ENCODE peak calls at places on chromosomes 11 and 22, in seven cellular contexts. D, F, Y, J, I, B and S are unnamed samples.

GRCh38 chr11:61061081-61061826 is 41.0 kb upstream of the CD5 start:
- DNase-seq in D (peak; percentile 23), F (no peak), Y (no peak), J (peak; percentile 83), I (no peak), B (no peak), S (peak; percentile 67)

GRCh38 chr11:86230921-86231320 is 13.6 kb upstream of the EED start:
- DNase-seq in D (no peak), F (no peak), Y (no peak), J (no peak), I (no peak), B (no peak), S (no peak)

GRCh38 chr11:94131363-94132115 is 2.9 kb downstream of the PANX1 start:
- DNase-seq in D (no peak), F (no peak), Y (no peak), J (no peak), I (peak; percentile 50), B (no peak), S (no peak)

GRCh38 chr11:107496011-107496410 is 38.4 kb upstream of the CWF19L2 start:
- DNase-seq in D (no peak), F (no peak), Y (no peak), J (no peak), I (no peak), B (no peak), S (no peak)

GRCh38 chr11:69321877-69322350 is 28.0 kb downstream of the MYEOV start:
- DNase-seq in D (no peak), F (no peak), Y (no peak), J (no peak), I (no peak), B (no peak), S (no peak)

GRCh38 chr11:31995525-31996123 is 95.2 kb upstream of the RCN1 start:
- DNase-seq in D (no peak), F (no peak), Y (no peak), J (no peak), I (no peak), B (peak; percentile 1), S (no peak)

GRCh38 chr11:12803086-12803826 is 129.0 kb downstream of the TEAD1 start:
- DNase-seq in D (peak; percentile 41), F (peak; percentile 41), Y (no peak), J (no peak), I (no peak), B (no peak), S (no peak)

GRCh38 chr11:134801526-134801925 is 389.5 kb upstream of the B3GAT1 start:
- DNase-seq in D (no peak), F (no peak), Y (no peak), J (no peak), I (no peak), B (no peak), S (no peak)

GRCh38 chr11:102345923-102346322 is 1.1 kb upstream of the BIRC2 start:
- DNase-seq in D (no peak), F (peak; percentile 1), Y (no peak), J (peak; percentile 51), I (no peak), B (peak; percentile 37), S (peak; percentile 28)

GRCh38 chr11:101880208-101880607 is 34.6 kb upstream of the CEP126 start:
- DNase-seq in D (no peak), F (no peak), Y (no peak), J (no peak), I (no peak), B (peak; percentile 81), S (no peak)

GRCh38 chr11:116467809-116468208 is 305.0 kb downstream of the BUD13 start:
- DNase-seq in D (no peak), F (no peak), Y (no peak), J (no peak), I (no peak), B (no peak), S (no peak)

GRCh38 chr22:35616043-35616442 is 1.1 kb downstream of the MB start:
- DNase-seq in D (no peak), F (no peak), Y (no peak), J (no peak), I (no peak), B (no peak), S (no peak)

GRCh38 chr22:21593406-21594232 is 26.1 kb downstream of the UBE2L3 start:
- DNase-seq in D (no peak), F (no peak), Y (no peak), J (no peak), I (peak; percentile 61), B (peak; percentile 31), S (no peak)

GRCh38 chr22:49036513-49036912 is 791.2 kb downstream of the BRD1 start:
- DNase-seq in D (no peak), F (no peak), Y (no peak), J (no peak), I (no peak), B (no peak), S (no peak)

GRCh38 chr22:32204856-32205722 is at the start of gene RFPL2:
- DNase-seq in D (no peak), F (peak; percentile 69), Y (no peak), J (peak; percentile 61), I (no peak), B (peak; percentile 75), S (no peak)

GRCh38 chr11:118918128-118918685 is 7.5 kb downstream of the BCL9L start:
- DNase-seq in D (peak; percentile 93), F (no peak), Y (peak; percentile 80), J (peak; percentile 68), I (peak; percentile 77), B (peak; percentile 95), S (no peak)

GRCh38 chr22:37752189-37753061 is 55.3 kb upstream of the GCAT start:
- DNase-seq in D (peak; percentile 89), F (peak; percentile 30), Y (peak; percentile 88), J (no peak), I (peak; percentile 91), B (peak; percentile 94), S (no peak)

GRCh38 chr11:12122083-12122482 is 11.7 kb downstream of the MICAL2 start:
- DNase-seq in D (no peak), F (no peak), Y (no peak), J (no peak), I (no peak), B (peak; percentile 50), S (no peak)

GRCh38 chr22:19783531-19784395 is 23.2 kb downstream of the TBX1 start:
- DNase-seq in D (no peak), F (no peak), Y (peak; percentile 57), J (no peak), I (no peak), B (no peak), S (no peak)

DNA sequence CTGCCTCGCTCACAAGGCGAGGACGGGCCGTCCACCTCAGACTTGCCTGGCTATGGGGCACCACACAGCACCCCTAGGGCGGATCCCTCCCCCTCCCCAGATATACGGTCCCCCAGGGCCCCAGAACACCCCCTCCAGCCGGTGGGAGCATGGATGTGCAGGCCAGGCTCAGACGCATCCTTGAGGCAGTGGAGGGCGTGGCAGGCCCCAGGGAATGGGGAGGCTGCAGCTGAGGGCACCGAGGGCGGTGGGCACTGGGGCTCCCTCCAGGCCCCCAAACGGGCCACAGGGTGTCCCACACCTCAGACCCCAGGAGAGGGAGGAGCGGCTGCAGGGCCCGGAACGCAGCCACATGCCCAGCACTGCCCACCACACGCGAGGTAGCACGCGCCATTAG is 12.1 kb downstream of the TTLL8 start:
- DNase-seq in D (no peak), F (no peak), Y (no peak), J (peak; percentile 30), I (no peak), B (no peak), S (no peak)
- H3K27ac ChIP-seq in D (no peak overlapping the region), F (no peak overlapping the region), Y (no peak overlapping the region), J (no peak overlapping the region), I (no peak overlapping the region), B (no peak overlapping the region), S (no peak overlapping the region)

GRCh38 chr11:16111690-16112089 is 244.7 kb downstream of the SOX6 start:
- DNase-seq in D (no peak), F (no peak), Y (no peak), J (no peak), I (no peak), B (no peak), S (no peak)
- H3K27ac ChIP-seq in D (no peak overlapping the region), F (no peak overlapping the region), Y (no peak overlapping the region), J (no peak overlapping the region), I (no peak overlapping the region), B (no peak overlapping the region), S (no peak overlapping the region)

GRCh38 chr11:111923351-111923788 is 4.7 kb downstream of the C11orf52 start:
- DNase-seq in D (no peak), F (no peak), Y (no peak), J (no peak), I (peak; percentile 15), B (no peak), S (no peak)
- H3K27ac ChIP-seq in D (peak overlapping the region; percentile 88), F (peak overlapping the region; percentile 2), Y (peak overlapping the region; percentile 62), J (no peak overlapping the region), I (peak overlapping the region; percentile 88), B (peak overlapping the region; percentile 92), S (no peak overlapping the region)

GRCh38 chr11:19743622-19744021 is 31.0 kb downstream of the NAV2 start:
- DNase-seq in D (no peak), F (no peak), Y (no peak), J (no peak), I (no peak), B (no peak), S (no peak)

GRCh38 chr11:19751055-19751454 is 38.4 kb downstream of the NAV2 start:
- DNase-seq in D (no peak), F (no peak), Y (no peak), J (no peak), I (no peak), B (no peak), S (no peak)

GRCh38 chr11:19744130-19744529 is 31.5 kb downstream of the NAV2 start:
- DNase-seq in D (no peak), F (no peak), Y (no peak), J (no peak), I (no peak), B (no peak), S (no peak)

GRCh38 chr11:19746081-19746480 is 33.4 kb downstream of the NAV2 start:
- DNase-seq in D (no peak), F (no peak), Y (no peak), J (no peak), I (no peak), B (no peak), S (no peak)

GRCh38 chr11:19747634-19748280 is 35.1 kb downstream of the NAV2 start:
- DNase-seq in D (no peak), F (no peak), Y (no peak), J (no peak), I (no peak), B (no peak), S (no peak)
- H3K27ac ChIP-seq in D (no peak overlapping the region), F (no peak overlapping the region), Y (no peak overlapping the region), J (no peak overlapping the region), I (no peak overlapping the region), B (no peak overlapping the region), S (no peak overlapping the region)

GRCh38 chr11:22461626-22462025 is 123.4 kb downstream of the SLC17A6 start:
- DNase-seq in D (no peak), F (no peak), Y (no peak), J (no peak), I (no peak), B (no peak), S (no peak)
- H3K27ac ChIP-seq in D (no peak overlapping the region), F (no peak overlapping the region), Y (no peak overlapping the region), J (no peak overlapping the region), I (no peak overlapping the region), B (no peak overlapping the region), S (no peak overlapping the region)